ENCODE peak calls at places on chromosomes 3 and 15, in eight cellular contexts. One of them, this sample, is unnamed.

GRCh38 chr3:171374661-171375285 is 85.4 kb downstream of the TNIK start:
- DNase-seq in endothelial cell: no peak
- DNase-seq in stimulated activated naive CD8-positive, alpha-beta T cell treated with anti-CD3 and anti-CD28 coated beads, Interleukin-15, Interleukin-2, amounts not matched to agents 100 U/mL and 50 U/mL, for 24 hours: no peak
- DNase-seq in GM13976: no peak
- DNase-seq in aorta: no peak
- DNase-seq in body of pancreas: no peak
- DNase-seq in COR-L47: no peak
- DNase-seq in AML-193: no peak
- DNase-seq in this sample: no peak

GRCh38 chr3:179450321-179450720 is 949 bp downstream of the GNB4 start:
- DNase-seq in endothelial cell: no peak
- DNase-seq in stimulated activated naive CD8-positive, alpha-beta T cell treated with anti-CD3 and anti-CD28 coated beads, Interleukin-15, Interleukin-2, amounts not matched to agents 100 U/mL and 50 U/mL, for 24 hours: no peak
- DNase-seq in GM13976: no peak
- DNase-seq in aorta: no peak
- DNase-seq in body of pancreas: no peak
- DNase-seq in COR-L47: no peak
- DNase-seq in AML-193: peak; percentile 54
- DNase-seq in this sample: no peak

GRCh38 chr3:32884532-32885031 is 66.8 kb downstream of the TRIM71 start:
- DNase-seq in endothelial cell: no peak
- DNase-seq in stimulated activated naive CD8-positive, alpha-beta T cell treated with anti-CD3 and anti-CD28 coated beads, Interleukin-15, Interleukin-2, amounts not matched to agents 100 U/mL and 50 U/mL, for 24 hours: no peak
- DNase-seq in GM13976: no peak
- DNase-seq in aorta: no peak
- DNase-seq in body of pancreas: no peak
- DNase-seq in COR-L47: no peak
- DNase-seq in AML-193: no peak
- DNase-seq in this sample: no peak

GRCh38 chr15:36108539-36108938 is 470.9 kb upstream of the CDIN1 start:
- DNase-seq in endothelial cell: no peak
- DNase-seq in stimulated activated naive CD8-positive, alpha-beta T cell treated with anti-CD3 and anti-CD28 coated beads, Interleukin-15, Interleukin-2, amounts not matched to agents 100 U/mL and 50 U/mL, for 24 hours: no peak
- DNase-seq in GM13976: no peak
- DNase-seq in aorta: no peak
- DNase-seq in body of pancreas: no peak
- DNase-seq in COR-L47: no peak
- DNase-seq in AML-193: no peak
- DNase-seq in this sample: no peak

GRCh38 chr3:179526482-179526881 is 36.2 kb upstream of the ACTL6A start:
- DNase-seq in endothelial cell: no peak
- DNase-seq in stimulated activated naive CD8-positive, alpha-beta T cell treated with anti-CD3 and anti-CD28 coated beads, Interleukin-15, Interleukin-2, amounts not matched to agents 100 U/mL and 50 U/mL, for 24 hours: no peak
- DNase-seq in GM13976: no peak
- DNase-seq in aorta: no peak
- DNase-seq in body of pancreas: no peak
- DNase-seq in COR-L47: no peak
- DNase-seq in AML-193: no peak
- DNase-seq in this sample: no peak

GRCh38 chr15:75639191-75639708 is 774 bp downstream of the IMP3 start:
- DNase-seq in endothelial cell: no peak
- DNase-seq in stimulated activated naive CD8-positive, alpha-beta T cell treated with anti-CD3 and anti-CD28 coated beads, Interleukin-15, Interleukin-2, amounts not matched to agents 100 U/mL and 50 U/mL, for 24 hours: no peak
- DNase-seq in GM13976: no peak
- DNase-seq in aorta: no peak
- DNase-seq in body of pancreas: no peak
- DNase-seq in COR-L47: no peak
- DNase-seq in AML-193: no peak
- DNase-seq in this sample: peak; percentile 18

GRCh38 chr3:141425523-141426233 is 57.4 kb downstream of the ZBTB38 start:
- DNase-seq in endothelial cell: no peak
- DNase-seq in stimulated activated naive CD8-positive, alpha-beta T cell treated with anti-CD3 and anti-CD28 coated beads, Interleukin-15, Interleukin-2, amounts not matched to agents 100 U/mL and 50 U/mL, for 24 hours: no peak
- DNase-seq in GM13976: no peak
- DNase-seq in aorta: no peak
- DNase-seq in body of pancreas: no peak
- DNase-seq in COR-L47: no peak
- DNase-seq in AML-193: no peak
- DNase-seq in this sample: no peak

GRCh38 chr15:25182736-25183445 is 228.1 kb downstream of the SNRPN start:
- DNase-seq in endothelial cell: no peak
- DNase-seq in stimulated activated naive CD8-positive, alpha-beta T cell treated with anti-CD3 and anti-CD28 coated beads, Interleukin-15, Interleukin-2, amounts not matched to agents 100 U/mL and 50 U/mL, for 24 hours: no peak
- DNase-seq in GM13976: no peak
- DNase-seq in aorta: peak; percentile 30
- DNase-seq in body of pancreas: peak; percentile 3
- DNase-seq in COR-L47: no peak
- DNase-seq in AML-193: no peak
- DNase-seq in this sample: no peak

GRCh38 chr3:123780656-123781055 is 103.5 kb downstream of the MYLK start:
- DNase-seq in endothelial cell: no peak
- DNase-seq in stimulated activated naive CD8-positive, alpha-beta T cell treated with anti-CD3 and anti-CD28 coated beads, Interleukin-15, Interleukin-2, amounts not matched to agents 100 U/mL and 50 U/mL, for 24 hours: no peak
- DNase-seq in GM13976: no peak
- DNase-seq in aorta: no peak
- DNase-seq in body of pancreas: no peak
- DNase-seq in COR-L47: no peak
- DNase-seq in AML-193: no peak
- DNase-seq in this sample: no peak

GRCh38 chr15:99050328-99050980 is 42.9 kb upstream of the PGPEP1L start:
- DNase-seq in endothelial cell: no peak
- DNase-seq in stimulated activated naive CD8-positive, alpha-beta T cell treated with anti-CD3 and anti-CD28 coated beads, Interleukin-15, Interleukin-2, amounts not matched to agents 100 U/mL and 50 U/mL, for 24 hours: no peak
- DNase-seq in GM13976: no peak
- DNase-seq in aorta: no peak
- DNase-seq in body of pancreas: no peak
- DNase-seq in COR-L47: no peak
- DNase-seq in AML-193: no peak
- DNase-seq in this sample: no peak

GRCh38 chr3:49629866-49630265 is 44.3 kb upstream of the APEH start:
- DNase-seq in endothelial cell: no peak
- DNase-seq in stimulated activated naive CD8-positive, alpha-beta T cell treated with anti-CD3 and anti-CD28 coated beads, Interleukin-15, Interleukin-2, amounts not matched to agents 100 U/mL and 50 U/mL, for 24 hours: no peak
- DNase-seq in GM13976: no peak
- DNase-seq in aorta: no peak
- DNase-seq in body of pancreas: no peak
- DNase-seq in COR-L47: no peak
- DNase-seq in AML-193: no peak
- DNase-seq in this sample: no peak

GRCh38 chr3:165505657-165506056 is 309.5 kb upstream of the SLITRK3 start:
- DNase-seq in endothelial cell: no peak
- DNase-seq in stimulated activated naive CD8-positive, alpha-beta T cell treated with anti-CD3 and anti-CD28 coated beads, Interleukin-15, Interleukin-2, amounts not matched to agents 100 U/mL and 50 U/mL, for 24 hours: no peak
- DNase-seq in GM13976: no peak
- DNase-seq in aorta: no peak
- DNase-seq in body of pancreas: no peak
- DNase-seq in COR-L47: no peak
- DNase-seq in AML-193: no peak
- DNase-seq in this sample: no peak

GRCh38 chr3:68909719-68910118 is 22.6 kb downstream of the TAFA4 start:
- DNase-seq in endothelial cell: no peak
- DNase-seq in stimulated activated naive CD8-positive, alpha-beta T cell treated with anti-CD3 and anti-CD28 coated beads, Interleukin-15, Interleukin-2, amounts not matched to agents 100 U/mL and 50 U/mL, for 24 hours: no peak
- DNase-seq in GM13976: no peak
- DNase-seq in aorta: no peak
- DNase-seq in body of pancreas: no peak
- DNase-seq in COR-L47: no peak
- DNase-seq in AML-193: no peak
- DNase-seq in this sample: no peak

GRCh38 chr3:167691366-167691765 is 37.6 kb upstream of the WDR49 start:
- DNase-seq in endothelial cell: no peak
- DNase-seq in stimulated activated naive CD8-positive, alpha-beta T cell treated with anti-CD3 and anti-CD28 coated beads, Interleukin-15, Interleukin-2, amounts not matched to agents 100 U/mL and 50 U/mL, for 24 hours: peak; percentile 14
- DNase-seq in GM13976: peak; percentile 65
- DNase-seq in aorta: no peak
- DNase-seq in body of pancreas: no peak
- DNase-seq in COR-L47: no peak
- DNase-seq in AML-193: peak; percentile 58
- DNase-seq in this sample: no peak

GRCh38 chr3:118760611-118761606 is 273.7 kb downstream of the IGSF11 start:
- DNase-seq in endothelial cell: no peak
- DNase-seq in stimulated activated naive CD8-positive, alpha-beta T cell treated with anti-CD3 and anti-CD28 coated beads, Interleukin-15, Interleukin-2, amounts not matched to agents 100 U/mL and 50 U/mL, for 24 hours: no peak
- DNase-seq in GM13976: no peak
- DNase-seq in aorta: no peak
- DNase-seq in body of pancreas: no peak
- DNase-seq in COR-L47: peak; percentile 45
- DNase-seq in AML-193: no peak
- DNase-seq in this sample: no peak

GRCh38 chr3:71520186-71521020 is 63.1 kb downstream of the FOXP1 start:
- DNase-seq in endothelial cell: no peak
- DNase-seq in stimulated activated naive CD8-positive, alpha-beta T cell treated with anti-CD3 and anti-CD28 coated beads, Interleukin-15, Interleukin-2, amounts not matched to agents 100 U/mL and 50 U/mL, for 24 hours: no peak
- DNase-seq in GM13976: no peak
- DNase-seq in aorta: no peak
- DNase-seq in body of pancreas: no peak
- DNase-seq in COR-L47: no peak
- DNase-seq in AML-193: no peak
- DNase-seq in this sample: no peak

GRCh38 chr15:79185199-79185598 is 94.6 kb upstream of the RASGRF1 start:
- DNase-seq in endothelial cell: peak; percentile 35
- DNase-seq in stimulated activated naive CD8-positive, alpha-beta T cell treated with anti-CD3 and anti-CD28 coated beads, Interleukin-15, Interleukin-2, amounts not matched to agents 100 U/mL and 50 U/mL, for 24 hours: peak; percentile 45
- DNase-seq in GM13976: peak; percentile 44
- DNase-seq in aorta: no peak
- DNase-seq in body of pancreas: no peak
- DNase-seq in COR-L47: no peak
- DNase-seq in AML-193: no peak
- DNase-seq in this sample: peak; percentile 67

GRCh38 chr15:95772982-95773381 is 557.5 kb upstream of the NR2F2 start:
- DNase-seq in endothelial cell: no peak
- DNase-seq in stimulated activated naive CD8-positive, alpha-beta T cell treated with anti-CD3 and anti-CD28 coated beads, Interleukin-15, Interleukin-2, amounts not matched to agents 100 U/mL and 50 U/mL, for 24 hours: no peak
- DNase-seq in GM13976: no peak
- DNase-seq in aorta: no peak
- DNase-seq in body of pancreas: no peak
- DNase-seq in COR-L47: no peak
- DNase-seq in AML-193: no peak
- DNase-seq in this sample: no peak

GRCh38 chr15:22262613-22263020 is 182.3 kb downstream of the OR4M2 start:
- DNase-seq in endothelial cell: no peak
- DNase-seq in stimulated activated naive CD8-positive, alpha-beta T cell treated with anti-CD3 and anti-CD28 coated beads, Interleukin-15, Interleukin-2, amounts not matched to agents 100 U/mL and 50 U/mL, for 24 hours: peak; percentile 27
- DNase-seq in GM13976: no peak
- DNase-seq in aorta: peak; percentile 65
- DNase-seq in body of pancreas: no peak
- DNase-seq in COR-L47: no peak
- DNase-seq in AML-193: no peak
- DNase-seq in this sample: peak; percentile 20

GRCh38 chr15:31216210-31216911 is 110.3 kb upstream of the KLF13 start:
- DNase-seq in endothelial cell: peak; percentile 24
- DNase-seq in stimulated activated naive CD8-positive, alpha-beta T cell treated with anti-CD3 and anti-CD28 coated beads, Interleukin-15, Interleukin-2, amounts not matched to agents 100 U/mL and 50 U/mL, for 24 hours: peak; percentile 60
- DNase-seq in GM13976: peak; percentile 85
- DNase-seq in aorta: peak; percentile 93
- DNase-seq in body of pancreas: peak; percentile 78
- DNase-seq in COR-L47: peak; percentile 44
- DNase-seq in AML-193: peak; percentile 91
- DNase-seq in this sample: peak; percentile 81

GRCh38 chr3:123951522-123952447 is 9.2 kb downstream of the CCDC14 start:
- DNase-seq in endothelial cell: no peak
- DNase-seq in stimulated activated naive CD8-positive, alpha-beta T cell treated with anti-CD3 and anti-CD28 coated beads, Interleukin-15, Interleukin-2, amounts not matched to agents 100 U/mL and 50 U/mL, for 24 hours: no peak
- DNase-seq in GM13976: no peak
- DNase-seq in aorta: no peak
- DNase-seq in body of pancreas: no peak
- DNase-seq in COR-L47: no peak
- DNase-seq in AML-193: no peak
- DNase-seq in this sample: no peak

GRCh38 chr3:121660356-121661171 is at the start of gene HCLS1:
- DNase-seq in endothelial cell: peak; percentile 21
- DNase-seq in stimulated activated naive CD8-positive, alpha-beta T cell treated with anti-CD3 and anti-CD28 coated beads, Interleukin-15, Interleukin-2, amounts not matched to agents 100 U/mL and 50 U/mL, for 24 hours: peak; percentile 74
- DNase-seq in GM13976: peak; percentile 69
- DNase-seq in aorta: peak; percentile 76
- DNase-seq in body of pancreas: peak; percentile 18
- DNase-seq in COR-L47: no peak
- DNase-seq in AML-193: peak; percentile 97
- DNase-seq in this sample: peak; percentile 47

GRCh38 chr3:39013289-39013688 is 38.5 kb downstream of the SCN11A start:
- DNase-seq in endothelial cell: no peak
- DNase-seq in stimulated activated naive CD8-positive, alpha-beta T cell treated with anti-CD3 and anti-CD28 coated beads, Interleukin-15, Interleukin-2, amounts not matched to agents 100 U/mL and 50 U/mL, for 24 hours: no peak
- DNase-seq in GM13976: no peak
- DNase-seq in aorta: no peak
- DNase-seq in body of pancreas: no peak
- DNase-seq in COR-L47: no peak
- DNase-seq in AML-193: no peak
- DNase-seq in this sample: no peak

GRCh38 chr3:108412351-108412750 is 98.0 kb downstream of the MYH15 start:
- DNase-seq in endothelial cell: no peak
- DNase-seq in stimulated activated naive CD8-positive, alpha-beta T cell treated with anti-CD3 and anti-CD28 coated beads, Interleukin-15, Interleukin-2, amounts not matched to agents 100 U/mL and 50 U/mL, for 24 hours: no peak
- DNase-seq in GM13976: no peak
- DNase-seq in aorta: no peak
- DNase-seq in body of pancreas: no peak
- DNase-seq in COR-L47: no peak
- DNase-seq in AML-193: no peak
- DNase-seq in this sample: no peak

GRCh38 chr3:155791190-155791589 is 14.9 kb downstream of the C3orf33 start:
- DNase-seq in endothelial cell: no peak
- DNase-seq in stimulated activated naive CD8-positive, alpha-beta T cell treated with anti-CD3 and anti-CD28 coated beads, Interleukin-15, Interleukin-2, amounts not matched to agents 100 U/mL and 50 U/mL, for 24 hours: no peak
- DNase-seq in GM13976: no peak
- DNase-seq in aorta: no peak
- DNase-seq in body of pancreas: no peak
- DNase-seq in COR-L47: no peak
- DNase-seq in AML-193: peak; percentile 65
- DNase-seq in this sample: no peak

GRCh38 chr3:153285194-153285641 is 123.2 kb downstream of the RAP2B start:
- DNase-seq in endothelial cell: no peak
- DNase-seq in stimulated activated naive CD8-positive, alpha-beta T cell treated with anti-CD3 and anti-CD28 coated beads, Interleukin-15, Interleukin-2, amounts not matched to agents 100 U/mL and 50 U/mL, for 24 hours: no peak
- DNase-seq in GM13976: no peak
- DNase-seq in aorta: no peak
- DNase-seq in body of pancreas: no peak
- DNase-seq in COR-L47: no peak
- DNase-seq in AML-193: peak; percentile 41
- DNase-seq in this sample: no peak

GRCh38 chr15:67177750-67178149 is 76.7 kb downstream of the AAGAB start:
- DNase-seq in endothelial cell: no peak
- DNase-seq in stimulated activated naive CD8-positive, alpha-beta T cell treated with anti-CD3 and anti-CD28 coated beads, Interleukin-15, Interleukin-2, amounts not matched to agents 100 U/mL and 50 U/mL, for 24 hours: no peak
- DNase-seq in GM13976: no peak
- DNase-seq in aorta: no peak
- DNase-seq in body of pancreas: no peak
- DNase-seq in COR-L47: no peak
- DNase-seq in AML-193: peak; percentile 36
- DNase-seq in this sample: no peak

GRCh38 chr15:96303503-96304054 is 26.9 kb upstream of the NR2F2 start:
- DNase-seq in endothelial cell: no peak
- DNase-seq in stimulated activated naive CD8-positive, alpha-beta T cell treated with anti-CD3 and anti-CD28 coated beads, Interleukin-15, Interleukin-2, amounts not matched to agents 100 U/mL and 50 U/mL, for 24 hours: no peak
- DNase-seq in GM13976: no peak
- DNase-seq in aorta: no peak
- DNase-seq in body of pancreas: no peak
- DNase-seq in COR-L47: no peak
- DNase-seq in AML-193: no peak
- DNase-seq in this sample: no peak

GRCh38 chr3:70000563-70001081 is 1.1 kb downstream of the SAMMSON start:
- DNase-seq in endothelial cell: no peak
- DNase-seq in stimulated activated naive CD8-positive, alpha-beta T cell treated with anti-CD3 and anti-CD28 coated beads, Interleukin-15, Interleukin-2, amounts not matched to agents 100 U/mL and 50 U/mL, for 24 hours: no peak
- DNase-seq in GM13976: no peak
- DNase-seq in aorta: no peak
- DNase-seq in body of pancreas: no peak
- DNase-seq in COR-L47: peak; percentile 55
- DNase-seq in AML-193: no peak
- DNase-seq in this sample: no peak

GRCh38 chr3:28467414-28467813 is 118.8 kb upstream of the AZI2 start:
- DNase-seq in endothelial cell: no peak
- DNase-seq in stimulated activated naive CD8-positive, alpha-beta T cell treated with anti-CD3 and anti-CD28 coated beads, Interleukin-15, Interleukin-2, amounts not matched to agents 100 U/mL and 50 U/mL, for 24 hours: no peak
- DNase-seq in GM13976: no peak
- DNase-seq in aorta: no peak
- DNase-seq in body of pancreas: no peak
- DNase-seq in COR-L47: no peak
- DNase-seq in AML-193: no peak
- DNase-seq in this sample: no peak

GRCh38 chr15:77974416-77975331 is 102.8 kb downstream of the TBC1D2B start:
- DNase-seq in endothelial cell: no peak
- DNase-seq in stimulated activated naive CD8-positive, alpha-beta T cell treated with anti-CD3 and anti-CD28 coated beads, Interleukin-15, Interleukin-2, amounts not matched to agents 100 U/mL and 50 U/mL, for 24 hours: no peak
- DNase-seq in GM13976: no peak
- DNase-seq in aorta: no peak
- DNase-seq in body of pancreas: no peak
- DNase-seq in COR-L47: no peak
- DNase-seq in AML-193: no peak
- DNase-seq in this sample: no peak

GRCh38 chr3:52784021-52784621 is 6.7 kb downstream of the ITIH1 start:
- DNase-seq in endothelial cell: no peak
- DNase-seq in stimulated activated naive CD8-positive, alpha-beta T cell treated with anti-CD3 and anti-CD28 coated beads, Interleukin-15, Interleukin-2, amounts not matched to agents 100 U/mL and 50 U/mL, for 24 hours: no peak
- DNase-seq in GM13976: no peak
- DNase-seq in aorta: no peak
- DNase-seq in body of pancreas: peak; percentile 6
- DNase-seq in COR-L47: no peak
- DNase-seq in AML-193: no peak
- DNase-seq in this sample: no peak

GRCh38 chr3:65855370-65856100 is 183.2 kb downstream of the MAGI1 start:
- DNase-seq in endothelial cell: no peak
- DNase-seq in stimulated activated naive CD8-positive, alpha-beta T cell treated with anti-CD3 and anti-CD28 coated beads, Interleukin-15, Interleukin-2, amounts not matched to agents 100 U/mL and 50 U/mL, for 24 hours: no peak
- DNase-seq in GM13976: no peak
- DNase-seq in aorta: no peak
- DNase-seq in body of pancreas: no peak
- DNase-seq in COR-L47: no peak
- DNase-seq in AML-193: no peak
- DNase-seq in this sample: no peak

GRCh38 chr3:11591401-11592266 is 52.1 kb downstream of the VGLL4 start:
- DNase-seq in endothelial cell: no peak
- DNase-seq in stimulated activated naive CD8-positive, alpha-beta T cell treated with anti-CD3 and anti-CD28 coated beads, Interleukin-15, Interleukin-2, amounts not matched to agents 100 U/mL and 50 U/mL, for 24 hours: no peak
- DNase-seq in GM13976: no peak
- DNase-seq in aorta: peak; percentile 76
- DNase-seq in body of pancreas: peak; percentile 67
- DNase-seq in COR-L47: no peak
- DNase-seq in AML-193: no peak
- DNase-seq in this sample: peak; percentile 88